ENCODE peak calls at places on chromosomes 5 and 9, in four cellular contexts. R is NCI-H1105 treated with DMSO at 0.1 percent for 48 hours, G is NCI-H2107, H is tibial artery. M is an unnamed sample.

GRCh38 chr5:7242118-7242517 is 153.8 kb upstream of the ADCY2 start:
- DNase-seq in G (no peak), R (no peak), H (no peak), M (no peak)

GRCh38 chr9:32004431-32005076 is 379.9 kb upstream of the ACO1 start:
- DNase-seq in H (no peak), G (no peak), R (no peak), M (no peak)

GRCh38 chr5:147673276-147673675 is 109.3 kb downstream of the JAKMIP2 start:
- DNase-seq in R (no peak), H (no peak), G (no peak), M (no peak)

GRCh38 chr5:159712672-159713071 is 203.6 kb upstream of the ADRA1B start:
- DNase-seq in H (no peak), G (no peak), R (no peak), M (no peak)

GRCh38 chr5:116454417-116454927 is 120.2 kb downstream of the SEMA6A start:
- DNase-seq in R (no peak), G (no peak), H (peak; percentile 34), M (no peak)

GRCh38 chr9:12923472-12924009 is 148.7 kb downstream of the LURAP1L start:
- DNase-seq in R (no peak), G (no peak), H (no peak), M (no peak)

GRCh38 chr5:132064738-132065331 is 4.4 kb downstream of the IL3 start:
- DNase-seq in G (no peak), R (peak; percentile 3), H (peak; percentile 67), M (no peak)

GRCh38 chr5:128009399-128009798 is 74.2 kb upstream of the SLC12A2 start:
- DNase-seq in R (no peak), G (no peak), H (no peak), M (no peak)

GRCh38 chr9:106771618-106772017 is 91.3 kb upstream of the ZNF462 start:
- DNase-seq in G (no peak), H (no peak), R (no peak), M (no peak)

GRCh38 chr5:37495210-37495609 is 116.1 kb downstream of the WDR70 start:
- DNase-seq in G (no peak), R (no peak), H (no peak), M (no peak)

GRCh38 chr9:122546196-122546595 is 6.7 kb upstream of the OR1N2 start:
- DNase-seq in R (no peak), H (no peak), G (no peak), M (no peak)

GRCh38 chr5:116947691-116948528 is 373.3 kb upstream of the SEMA6A start:
- DNase-seq in G (peak; percentile 22), H (no peak), R (peak; percentile 30), M (no peak)

GRCh38 chr5:177473461-177473991 is at the start of gene DBN1:
- DNase-seq in G (no peak), R (peak; percentile 33), H (no peak), M (no peak)

GRCh38 chr5:149434162-149435014 is 55.3 kb upstream of the IL17B start:
- DNase-seq in H (peak; percentile 77), G (no peak), R (peak; percentile 29), M (peak; percentile 12)

GRCh38 chr5:52786937-52787599 is 648 bp upstream of the ITGA1 start:
- DNase-seq in G (no peak), R (no peak), H (peak; percentile 28), M (no peak)

GRCh38 chr5:163612358-163613149 is 107.1 kb downstream of the MAT2B start:
- DNase-seq in R (no peak), H (no peak), G (no peak), M (no peak)

GRCh38 chr5:885529-885928 is 7.1 kb downstream of the BRD9 start:
- DNase-seq in R (peak; percentile 37), H (no peak), G (peak; percentile 74), M (no peak)

GRCh38 chr9:76296561-76297276 is 97.5 kb downstream of the RFK start:
- DNase-seq in G (no peak), H (no peak), R (peak; percentile 73), M (no peak)

GRCh38 chr9:99071313-99072039 is 33.4 kb upstream of the TGFBR1 start:
- DNase-seq in H (no peak), R (no peak), G (no peak), M (no peak)

GRCh38 chr5:133108481-133108921 is 56.7 kb downstream of the HSPA4 start:
- DNase-seq in H (no peak), R (no peak), G (no peak), M (no peak)

GRCh38 chr5:10600629-10601245 is 36.9 kb downstream of the ANKRD33B start:
- DNase-seq in G (no peak), H (no peak), R (no peak), M (no peak)